ENCODE peak calls at places on chromosomes 11 and 22, in five cellular contexts. V is AG09309, X is tibial nerve, B is upper lobe of right lung, S is neural progenitor cell. A is an unnamed sample.

GRCh38 chr11:108122166-108122628 is 830 bp downstream of the ACAT1 start:
- DNase-seq in V (no peak), X (no peak), S (peak), B (no peak), A (no peak)

GRCh38 chr11:134474942-134475341 is 62.9 kb upstream of the B3GAT1 start:
- DNase-seq in X (no peak), V (no peak), S (no peak), B (peak), A (no peak)

GRCh38 chr11:33021937-33022336 is 6.3 kb downstream of the DEPDC7 start:
- DNase-seq in S (no peak), X (no peak), B (no peak), V (no peak), A (no peak)

GRCh38 chr11:120883404-120884135 is 140.3 kb upstream of the TBCEL start:
- DNase-seq in X (no peak), S (peak), V (peak), B (no peak), A (no peak)

GRCh38 chr11:1928891-1929541 is 9.5 kb downstream of the TNNT3 start:
- DNase-seq in V (no peak), B (peak), S (peak), X (no peak), A (no peak)

GRCh38 chr11:64800633-64801464 is 2.2 kb downstream of the MAP4K2 start:
- DNase-seq in S (no peak), X (no peak), B (no peak), V (no peak), A (no peak)

GRCh38 chr11:76667271-76667818 is 3.2 kb downstream of the LRRC32 start:
- DNase-seq in V (no peak), S (no peak), X (no peak), B (peak), A (no peak)

GRCh38 chr11:46888636-46889035 is 29.7 kb downstream of the LRP4 start:
- DNase-seq in V (no peak), S (no peak), B (no peak), X (no peak), A (no peak)

GRCh38 chr11:18203723-18204122 is 31.1 kb downstream of the MRGPRX4 start:
- DNase-seq in S (peak), V (no peak), B (no peak), X (no peak), A (no peak)

GRCh38 chr22:35564975-35565867 is 24.6 kb downstream of the RASD2 start:
- DNase-seq in X (no peak), V (no peak), B (no peak), S (no peak), A (no peak)

GRCh38 chr11:118448294-118448693 is 12.0 kb downstream of the KMT2A start:
- DNase-seq in V (no peak), X (no peak), B (no peak), S (no peak), A (no peak)

DNA sequence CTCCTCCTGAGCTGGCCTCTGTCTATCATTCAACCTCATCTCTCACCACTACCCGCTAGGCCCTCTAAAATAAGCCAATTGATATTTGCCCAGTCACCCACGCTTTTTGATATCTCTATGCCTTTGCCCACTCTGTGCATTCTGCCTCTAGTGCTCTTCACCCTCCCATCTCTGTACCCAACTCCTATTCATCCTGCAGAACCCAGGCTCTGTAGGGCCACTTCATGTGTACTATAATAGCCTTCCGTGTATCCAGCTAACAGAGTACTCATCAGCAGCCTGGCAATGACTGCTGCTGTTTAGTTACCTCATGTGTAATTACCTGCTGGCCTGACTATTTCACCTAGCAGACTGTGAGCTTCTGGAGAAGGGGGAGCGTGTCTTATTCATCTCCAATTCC is 986 bp upstream of the CNGA4 start:
- DNase-seq in V (no peak), S (no peak), X (no peak), B (no peak), A (no peak)
- H3K4me3 ChIP-seq in V (no peak), S (no peak), X (no peak), B (no peak), A (no peak)

GRCh38 chr11:19679952-19680823 is 32.4 kb upstream of the NAV2 start:
- DNase-seq in X (peak), S (peak), B (peak), V (peak), A (peak)
- TF ChIP-seq CTCF in X (no peak), S (no peak), B (no peak), V (no peak), A (peak)

GRCh38 chr11:130999992-131000770 is 83.9 kb upstream of the SNX19 start:
- DNase-seq in B (no peak), V (peak), S (no peak), X (no peak), A (peak)
- H3K4me3 ChIP-seq in B (no peak), V (no peak), S (no peak), X (no peak), A (no peak)

GRCh38 chr11:70491696-70492472 is 93.6 kb downstream of the CTTN start:
- DNase-seq in V (no peak), X (no peak), B (peak), S (no peak), A (no peak)
- TF ChIP-seq CTCF in V (no peak), X (no peak), B (no peak), S (no peak), A (no peak)

GRCh38 chr11:66242085-66242765 is 26.2 kb upstream of the RAB1B start:
- DNase-seq in S (no peak), V (no peak), X (no peak), B (no peak), A (no peak)
- H3K4me3 ChIP-seq in S (no peak), V (no peak), X (no peak), B (no peak), A (no peak)